ENCODE peak calls at places on chromosomes 7 and 10, in eight cellular contexts. W is stimulated activated CD4-positive, alpha-beta T cell treated with anti-CD3 and anti-CD28 coated beads, Interleukin-15, amount 100 ng/mL, for 24 hours; Y is GM04504; P is NCI-H1092 treated with DMSO at 0.1 percent for 48 hours; N is Ammon's horn; F is astrocyte of the spinal cord; M is NCI-H748 treated with DMSO at 0.1 percent for 48 hours; O is dorsolateral prefrontal cortex. Z is an unnamed sample.

GRCh38 chr10:43354879-43355380 is 16.5 kb upstream of the FXYD4 start:
- DNase-seq in W (no peak), Y (no peak), P (no peak), N (no peak), O (no peak), F (no peak), M (no peak), Z (no peak)

GRCh38 chr7:816751-817671 is 15.3 kb upstream of the SUN1 start:
- DNase-seq in N (no peak), P (peak), Y (no peak), M (peak), O (peak), W (peak), F (peak), Z (no peak)

GRCh38 chr7:35508623-35509400 is 186.1 kb downstream of the HERPUD2 start:
- DNase-seq in N (no peak), P (no peak), W (no peak), M (no peak), Y (no peak), O (no peak), F (no peak), Z (no peak)

GRCh38 chr7:105478606-105479005 is 43.5 kb downstream of the PUS7 start:
- DNase-seq in W (no peak), M (no peak), F (no peak), O (no peak), P (no peak), N (no peak), Y (no peak), Z (no peak)

GRCh38 chr10:22230331-22230833 is 12.6 kb upstream of the EBLN1 start:
- DNase-seq in O (no peak), F (peak), N (peak), W (peak), Y (no peak), M (peak), P (peak), Z (no peak)

GRCh38 chr7:73308074-73308664 is 457 bp downstream of the NSUN5 start:
- DNase-seq in N (no peak), P (no peak), O (peak), M (no peak), F (peak), Y (no peak), W (no peak), Z (no peak)

GRCh38 chr7:12490105-12490688 is 80.3 kb upstream of the SCIN start:
- DNase-seq in W (no peak), M (peak), N (peak), O (no peak), P (peak), Y (no peak), F (peak), Z (no peak)

GRCh38 chr10:60573342-60573741 is 183.7 kb upstream of the ANK3 start:
- DNase-seq in W (peak), F (no peak), Y (no peak), O (peak), N (peak), M (no peak), P (no peak), Z (no peak)

GRCh38 chr10:50807851-50808776 is 68.4 kb downstream of the ASAH2B start:
- DNase-seq in P (no peak), Y (peak), M (no peak), W (no peak), F (peak), O (no peak), N (no peak), Z (no peak)

GRCh38 chr10:111087331-111087756 is 10.5 kb downstream of the ADRA2A start:
- DNase-seq in M (no peak), O (no peak), N (no peak), F (no peak), Y (no peak), P (no peak), W (no peak), Z (no peak)